ENCODE peak calls at places on chromosomes 7 and 10, in five cellular contexts. One of them, this sample, is unnamed.

GRCh38 chr10:80392250-80392649 is 16.1 kb upstream of the PRXL2A start:
- DNase-seq in vagina: no peak
- DNase-seq in A549: no peak
- DNase-seq in suprapubic skin: no peak
- DNase-seq in Peyer's patch: no peak
- DNase-seq in this sample: no peak

GRCh38 chr7:80771523-80771922 is 133.1 kb downstream of the CD36 start:
- DNase-seq in A549: peak; percentile 41
- DNase-seq in Peyer's patch: no peak
- DNase-seq in vagina: no peak
- DNase-seq in suprapubic skin: no peak
- DNase-seq in this sample: no peak

GRCh38 chr10:4939224-4940072 is 23.8 kb upstream of the AKR1C1 start:
- DNase-seq in vagina: no peak
- DNase-seq in suprapubic skin: no peak
- DNase-seq in Peyer's patch: no peak
- DNase-seq in A549: peak; percentile 62
- DNase-seq in this sample: no peak

GRCh38 chr10:124693801-124694416 is 50.3 kb downstream of the FAM53B start:
- DNase-seq in vagina: no peak
- DNase-seq in Peyer's patch: no peak
- DNase-seq in suprapubic skin: no peak
- DNase-seq in A549: no peak
- DNase-seq in this sample: no peak

GRCh38 chr7:16345979-16346958 is 75.1 kb downstream of the CRPPA start:
- DNase-seq in A549: peak; percentile 8
- DNase-seq in suprapubic skin: no peak
- DNase-seq in vagina: no peak
- DNase-seq in Peyer's patch: no peak
- DNase-seq in this sample: no peak

GRCh38 chr7:113664867-113665266 is 253.9 kb downstream of the PPP1R3A start:
- DNase-seq in suprapubic skin: no peak
- DNase-seq in Peyer's patch: no peak
- DNase-seq in vagina: no peak
- DNase-seq in A549: no peak
- DNase-seq in this sample: no peak

GRCh38 chr10:94133239-94133638 is 139.5 kb downstream of the PLCE1 start:
- DNase-seq in Peyer's patch: no peak
- DNase-seq in vagina: no peak
- DNase-seq in A549: no peak
- DNase-seq in suprapubic skin: no peak
- DNase-seq in this sample: peak; percentile 76

GRCh38 chr10:60353519-60354258 is 36.0 kb downstream of the ANK3 start:
- DNase-seq in A549: no peak
- DNase-seq in suprapubic skin: no peak
- DNase-seq in vagina: no peak
- DNase-seq in Peyer's patch: no peak
- DNase-seq in this sample: peak; percentile 23

GRCh38 chr10:101848894-101849351 is 5.3 kb upstream of the KCNIP2 start:
- DNase-seq in suprapubic skin: no peak
- DNase-seq in Peyer's patch: peak; percentile 28
- DNase-seq in A549: no peak
- DNase-seq in vagina: no peak
- DNase-seq in this sample: no peak

GRCh38 chr7:18064242-18064838 is 36.7 kb upstream of the PRPS1L1 start:
- DNase-seq in Peyer's patch: peak; percentile 50
- DNase-seq in suprapubic skin: no peak
- DNase-seq in A549: peak; percentile 11
- DNase-seq in vagina: no peak
- DNase-seq in this sample: peak; percentile 62

GRCh38 chr7:130148561-130148960 is 56.6 kb downstream of the TMEM209 start:
- DNase-seq in Peyer's patch: no peak
- DNase-seq in vagina: no peak
- DNase-seq in suprapubic skin: no peak
- DNase-seq in A549: no peak
- DNase-seq in this sample: no peak

GRCh38 chr7:845731-846130 is 13.5 kb downstream of the SUN1 start:
- DNase-seq in A549: no peak
- DNase-seq in vagina: no peak
- DNase-seq in Peyer's patch: no peak
- DNase-seq in suprapubic skin: no peak
- DNase-seq in this sample: no peak

GRCh38 chr7:64528770-64529169 is 34.1 kb downstream of the ZNF680 start:
- DNase-seq in A549: no peak
- DNase-seq in vagina: no peak
- DNase-seq in suprapubic skin: no peak
- DNase-seq in Peyer's patch: no peak
- DNase-seq in this sample: no peak

GRCh38 chr10:1575481-1576244 is 161.7 kb downstream of the ADARB2 start:
- DNase-seq in suprapubic skin: no peak
- DNase-seq in vagina: no peak
- DNase-seq in A549: no peak
- DNase-seq in Peyer's patch: peak; percentile 31
- DNase-seq in this sample: no peak

GRCh38 chr10:132626019-132626760 is 88.6 kb downstream of the INPP5A start:
- DNase-seq in Peyer's patch: peak; percentile 38
- DNase-seq in vagina: no peak
- DNase-seq in A549: no peak
- DNase-seq in suprapubic skin: peak; percentile 48
- DNase-seq in this sample: no peak

GRCh38 chr10:70396140-70396539 is 7.8 kb upstream of the EIF4EBP2 start:
- DNase-seq in Peyer's patch: no peak
- DNase-seq in vagina: no peak
- DNase-seq in A549: no peak
- DNase-seq in suprapubic skin: no peak
- DNase-seq in this sample: no peak

GRCh38 chr7:70072220-70072619 is 473.9 kb downstream of the AUTS2 start:
- DNase-seq in A549: no peak
- DNase-seq in Peyer's patch: no peak
- DNase-seq in suprapubic skin: no peak
- DNase-seq in vagina: no peak
- DNase-seq in this sample: no peak

GRCh38 chr7:129923709-129924108 is 29.1 kb downstream of the UBE2H start:
- DNase-seq in A549: peak; percentile 38
- DNase-seq in Peyer's patch: peak; percentile 60
- DNase-seq in suprapubic skin: no peak
- DNase-seq in vagina: no peak
- DNase-seq in this sample: no peak

GRCh38 chr10:120741415-120741814 is 109.7 kb upstream of the WDR11 start:
- DNase-seq in suprapubic skin: no peak
- DNase-seq in vagina: no peak
- DNase-seq in Peyer's patch: no peak
- DNase-seq in A549: no peak
- DNase-seq in this sample: no peak

GRCh38 chr10:11874568-11875182 is 51.5 kb downstream of the PROSER2 start:
- DNase-seq in vagina: no peak
- DNase-seq in suprapubic skin: no peak
- DNase-seq in A549: peak; percentile 65
- DNase-seq in Peyer's patch: peak; percentile 44
- DNase-seq in this sample: peak; percentile 76

GRCh38 chr10:31426425-31426824 is 107.4 kb downstream of the ZEB1 start:
- DNase-seq in suprapubic skin: no peak
- DNase-seq in A549: no peak
- DNase-seq in vagina: no peak
- DNase-seq in Peyer's patch: no peak
- DNase-seq in this sample: no peak

GRCh38 chr10:122404576-122404975 is 30.1 kb downstream of the PLEKHA1 start:
- DNase-seq in vagina: no peak
- DNase-seq in suprapubic skin: no peak
- DNase-seq in Peyer's patch: no peak
- DNase-seq in A549: no peak
- DNase-seq in this sample: no peak
- H3K4me1 ChIP-seq in vagina: peaks cover 6% of the 10 kb centered on the region
- H3K4me1 ChIP-seq in suprapubic skin: peaks cover 16% of the 10 kb centered on the region
- H3K4me1 ChIP-seq in Peyer's patch: no peaks in the 10 kb centered on the region
- H3K4me1 ChIP-seq in A549: no peaks in the 10 kb centered on the region
- H3K4me1 ChIP-seq in this sample: no peaks in the 10 kb centered on the region

GRCh38 chr7:116633131-116633988 is 38.6 kb upstream of the MET start:
- DNase-seq in suprapubic skin: peak; percentile 76
- DNase-seq in vagina: no peak
- DNase-seq in Peyer's patch: no peak
- DNase-seq in A549: no peak
- DNase-seq in this sample: peak; percentile 34
- TF ChIP-seq CTCF in suprapubic skin: no peak
- TF ChIP-seq CTCF in vagina: no peak
- TF ChIP-seq CTCF in Peyer's patch: no peak
- TF ChIP-seq CTCF in A549: peak; percentile 26
- TF ChIP-seq CTCF in this sample: no peak

GRCh38 chr7:44636041-44636580 is 29.7 kb downstream of the OGDH start:
- DNase-seq in Peyer's patch: peak; percentile 84
- DNase-seq in suprapubic skin: no peak
- DNase-seq in A549: no peak
- DNase-seq in vagina: no peak
- DNase-seq in this sample: no peak

GRCh38 chr7:44636926-44637325 is 30.5 kb downstream of the OGDH start:
- DNase-seq in Peyer's patch: no peak
- DNase-seq in vagina: no peak
- DNase-seq in suprapubic skin: no peak
- DNase-seq in A549: no peak
- DNase-seq in this sample: no peak

GRCh38 chr7:44639701-44640321 is 33.4 kb downstream of the OGDH start:
- DNase-seq in Peyer's patch: no peak
- DNase-seq in vagina: no peak
- DNase-seq in suprapubic skin: no peak
- DNase-seq in A549: peak; percentile 74
- DNase-seq in this sample: peak; percentile 65

GRCh38 chr7:44637788-44638594 is 31.6 kb downstream of the OGDH start:
- DNase-seq in A549: peak; percentile 88
- DNase-seq in vagina: no peak
- DNase-seq in suprapubic skin: peak; percentile 87
- DNase-seq in Peyer's patch: peak; percentile 91
- DNase-seq in this sample: no peak

DNA sequence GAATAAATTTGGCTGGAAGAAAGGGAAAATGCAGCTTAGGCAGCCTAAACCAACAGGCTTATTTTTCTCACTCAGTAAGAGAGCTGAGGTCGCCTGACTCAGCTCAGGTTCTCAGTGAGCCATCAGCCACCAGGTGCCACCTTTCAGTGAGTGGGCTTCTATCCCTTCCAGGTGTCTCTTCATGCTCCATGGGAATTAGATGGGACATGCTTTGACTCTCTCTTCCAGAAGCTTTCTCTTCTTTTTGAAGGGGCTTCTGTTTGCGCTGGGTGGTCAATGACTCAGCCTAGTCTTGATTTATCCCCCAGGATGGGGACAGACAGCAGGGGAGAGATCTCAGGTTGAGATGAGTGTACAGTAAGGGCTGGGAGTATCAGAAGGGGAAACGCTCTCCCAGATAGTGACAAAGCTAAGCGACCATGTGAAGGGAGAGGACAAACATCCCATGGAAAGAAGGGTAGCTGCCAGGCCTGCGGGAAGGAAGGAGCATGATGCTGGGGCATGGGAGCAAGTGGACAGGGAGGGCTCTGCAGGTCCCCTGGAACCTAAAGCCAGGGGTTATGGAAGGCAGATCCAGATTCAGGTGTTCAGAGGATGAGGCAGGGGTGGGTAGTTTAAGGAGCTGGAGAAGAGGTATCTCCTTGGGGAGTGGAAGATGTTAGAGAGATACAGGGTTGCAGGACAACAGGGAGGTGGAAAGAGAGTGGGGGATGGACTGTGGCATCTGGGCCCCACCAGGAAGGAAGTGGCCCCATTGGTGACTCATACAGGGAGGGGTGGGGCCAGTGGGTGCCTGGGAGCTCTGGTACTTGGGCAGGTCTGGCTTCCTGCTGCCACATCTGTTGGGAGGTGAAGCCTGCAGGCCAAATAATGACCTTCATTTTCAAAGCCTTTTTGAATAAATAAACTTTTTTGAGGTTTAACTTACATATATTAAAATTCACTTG is 32.5 kb downstream of the OGDH start:
- DNase-seq in Peyer's patch: peak; percentile 95
- DNase-seq in suprapubic skin: peak; percentile 85
- DNase-seq in vagina: no peak
- DNase-seq in A549: peak; percentile 83
- DNase-seq in this sample: peak; percentile 43
- TF ChIP-seq POLR2A in Peyer's patch: peak; percentile 43
- TF ChIP-seq POLR2A in suprapubic skin: no peak
- TF ChIP-seq POLR2A in vagina: no peak
- TF ChIP-seq POLR2A in A549: no peak
- TF ChIP-seq POLR2A in this sample: no peak

DNA sequence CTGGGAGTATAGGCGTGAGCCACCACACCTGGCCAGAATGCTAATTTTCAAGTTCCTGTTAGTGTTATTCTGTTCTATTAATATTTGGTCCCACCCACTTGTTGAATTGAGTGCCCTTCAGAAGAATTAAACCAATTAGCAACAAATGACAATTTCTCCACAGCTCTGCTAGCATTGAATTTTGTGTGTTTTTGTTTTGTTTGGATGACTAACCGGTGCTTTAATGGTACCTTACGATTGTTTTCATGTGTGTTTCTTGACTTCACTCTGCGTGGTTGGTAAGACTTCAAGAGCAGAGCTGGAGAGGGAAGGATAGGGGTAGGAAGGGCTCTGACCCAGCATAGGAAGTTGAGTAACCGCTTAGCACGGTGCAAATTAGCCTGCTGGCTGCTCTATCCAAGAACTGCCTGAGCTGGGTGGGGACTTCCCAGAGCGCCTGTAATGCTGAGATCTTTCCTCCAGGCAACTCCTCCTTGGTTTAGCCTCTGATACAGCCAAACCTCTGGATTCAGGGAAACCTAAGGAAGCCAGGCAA is 4.6 kb downstream of the ARPC1B start:
- DNase-seq in A549: peak; percentile 55
- DNase-seq in suprapubic skin: peak; percentile 86
- DNase-seq in vagina: no peak
- DNase-seq in Peyer's patch: peak; percentile 75
- DNase-seq in this sample: peak; percentile 75
- H3K4me1 ChIP-seq in A549: peaks cover 54% of the 10 kb centered on the region
- H3K4me1 ChIP-seq in suprapubic skin: peaks cover 60% of the 10 kb centered on the region
- H3K4me1 ChIP-seq in vagina: peaks cover 48% of the 10 kb centered on the region
- H3K4me1 ChIP-seq in Peyer's patch: peaks cover 25% of the 10 kb centered on the region
- H3K4me1 ChIP-seq in this sample: peaks cover 21% of the 10 kb centered on the region

DNA sequence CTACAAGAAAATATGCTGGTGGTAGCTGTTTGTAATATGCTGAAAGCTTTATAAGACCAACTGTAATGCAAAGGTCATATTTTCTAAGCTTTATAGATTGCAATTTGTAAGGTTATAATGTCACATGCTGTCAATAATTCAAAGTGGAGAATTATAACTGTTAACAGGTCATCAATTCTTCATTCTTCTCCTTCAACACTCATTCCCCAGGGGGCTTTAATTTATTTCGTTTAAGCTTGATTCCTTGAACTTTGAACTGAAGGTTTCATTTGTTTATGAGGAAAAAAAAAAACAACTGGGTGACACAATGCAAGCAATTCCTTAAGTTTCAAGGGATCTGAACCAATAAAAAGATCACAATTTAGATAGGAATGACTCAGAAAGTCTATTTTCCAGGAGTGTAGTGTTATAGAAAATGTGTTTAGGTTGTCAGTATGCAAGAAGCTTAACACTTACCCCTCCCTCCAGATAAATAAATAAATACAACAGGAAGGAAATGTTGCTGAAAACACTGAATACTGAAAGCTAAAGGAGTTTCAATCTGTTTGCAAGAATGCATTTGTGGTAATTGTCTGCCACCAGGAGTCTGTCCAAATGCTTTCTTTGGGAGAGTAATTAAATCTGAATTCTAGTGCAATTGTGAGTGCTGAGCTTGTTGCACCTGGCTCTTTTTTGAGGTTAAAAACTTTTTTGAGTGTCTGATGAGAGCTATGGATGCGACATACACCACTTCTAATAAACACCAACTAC is 183.6 kb downstream of the SORCS1 start:
- DNase-seq in suprapubic skin: no peak
- DNase-seq in A549: no peak
- DNase-seq in vagina: no peak
- DNase-seq in Peyer's patch: no peak
- DNase-seq in this sample: no peak
- TF ChIP-seq CTCF in suprapubic skin: no peak
- TF ChIP-seq CTCF in A549: no peak
- TF ChIP-seq CTCF in vagina: no peak
- TF ChIP-seq CTCF in Peyer's patch: no peak
- TF ChIP-seq CTCF in this sample: no peak